ENCODE peak calls at places on chromosomes 2 and 18, in nine cellular contexts. R is cardiac muscle cell, Z is fibroblast of lung, Y is PC-3, F is lower lobe of right lung, C is suprapubic skin, W is psoas muscle, J is OCI-LY7, U is tibial nerve. P is an unnamed sample. For H3K4me1, the result is how much of the 10 kb centered on the place peaks cover.

GRCh38 chr18:58247363-58247834 is 203.4 kb downstream of the NEDD4L start:
- DNase-seq in J (no peak), Z (peak), R (peak), W (peak), U (no peak), Y (no peak), C (no peak), F (no peak), P (no peak)

GRCh38 chr2:11024687-11025086 is 113.0 kb downstream of the KCNF1 start:
- DNase-seq in R (no peak), J (no peak), W (no peak), Y (no peak), Z (no peak), U (no peak), C (no peak), F (no peak), P (no peak)

GRCh38 chr2:190912731-190913130 is 32.1 kb downstream of the GLS start:
- DNase-seq in R (no peak), F (no peak), J (no peak), W (no peak), C (no peak), Z (peak), Y (no peak), U (no peak), P (no peak)

GRCh38 chr2:188813846-188814245 is 160.3 kb upstream of the COL3A1 start:
- DNase-seq in J (no peak), W (no peak), F (no peak), Y (no peak), R (no peak), Z (peak), U (no peak), C (no peak), P (no peak)

GRCh38 chr18:70426818-70427217 is 138.0 kb downstream of the SOCS6 start:
- DNase-seq in C (no peak), U (no peak), R (no peak), W (no peak), J (no peak), F (no peak), Z (no peak), Y (no peak), P (no peak)

GRCh38 chr18:59908790-59909189 is 9.0 kb downstream of the PMAIP1 start:
- DNase-seq in F (no peak), U (no peak), Z (peak), W (no peak), C (no peak), R (no peak), J (no peak), Y (peak), P (no peak)

GRCh38 chr2:38765149-38765548 is 12.9 kb upstream of the GEMIN6 start:
- DNase-seq in Z (peak), U (no peak), W (no peak), R (no peak), Y (peak), C (no peak), F (no peak), J (no peak), P (no peak)

GRCh38 chr2:233807966-233808892 is 30.1 kb downstream of the MROH2A start:
- DNase-seq in W (no peak), C (peak), Z (no peak), J (no peak), F (peak), R (no peak), Y (no peak), U (no peak), P (no peak)

GRCh38 chr2:12257476-12257875 is 459.3 kb upstream of the TRIB2 start:
- DNase-seq in J (no peak), Z (no peak), Y (no peak), W (no peak), F (no peak), R (no peak), U (no peak), C (no peak), P (no peak)

GRCh38 chr2:177254433-177255226 is 9.9 kb downstream of the NFE2L2 start:
- DNase-seq in Z (peak), W (peak), U (no peak), R (peak), Y (no peak), C (no peak), F (peak), J (no peak), P (no peak)

GRCh38 chr2:128879161-128879560 is 560.5 kb upstream of the HS6ST1 start:
- DNase-seq in Z (no peak), W (no peak), C (no peak), J (no peak), R (no peak), F (no peak), U (no peak), Y (no peak), P (no peak)

GRCh38 chr2:224870341-224870740 is 154.2 kb upstream of the CCDC195 start:
- DNase-seq in W (no peak), Z (peak), C (no peak), F (no peak), Y (no peak), R (no peak), J (no peak), U (no peak), P (no peak)

DNA sequence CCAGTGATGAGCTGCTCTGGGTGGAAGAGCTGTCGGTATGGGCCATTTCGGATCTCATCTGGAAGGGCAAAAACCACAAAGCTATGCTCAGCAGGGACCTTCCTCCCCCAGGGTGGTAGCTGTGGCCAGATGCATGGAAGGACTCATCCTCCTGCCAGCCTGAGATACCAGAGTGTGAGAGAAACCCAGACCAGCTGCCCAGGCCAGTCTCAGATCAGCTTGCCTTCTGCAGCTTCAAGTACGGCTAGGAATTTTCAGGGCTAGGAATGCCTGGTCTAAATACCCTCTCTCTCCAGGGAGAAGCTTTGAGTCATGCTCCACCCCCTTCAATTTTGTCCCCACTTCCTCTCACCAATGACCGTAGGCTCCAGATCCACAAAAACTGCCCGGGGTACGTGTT is 1.4 kb upstream of the TUBA4B start:
- DNase-seq in Y (no peak), J (no peak), F (no peak), U (no peak), C (no peak), R (no peak), Z (peak), W (no peak), P (no peak)
- H3K27ac ChIP-seq in Y (no peak), J (peak), F (peak), U (no peak), C (peak), R (no peak), Z (no peak), W (peak), P (peak)

GRCh38 chr18:74497308-74497640 is 1.1 kb downstream of the CNDP2 start:
- DNase-seq in W (no peak), C (no peak), Z (no peak), F (no peak), J (peak), R (no peak), Y (no peak), U (no peak), P (no peak)

GRCh38 chr18:74498712-74499629 is 2.8 kb downstream of the CNDP2 start:
- DNase-seq in U (no peak), W (no peak), R (no peak), J (peak), Y (no peak), C (peak), Z (peak), F (peak), P (peak)

GRCh38 chr18:74497778-74498177 is 1.6 kb downstream of the CNDP2 start:
- DNase-seq in U (no peak), C (no peak), Z (no peak), R (no peak), W (no peak), Y (no peak), F (no peak), J (no peak), P (no peak)

GRCh38 chr18:74499633-74500032 is 3.5 kb downstream of the CNDP2 start:
- DNase-seq in R (no peak), Z (peak), W (peak), F (peak), C (peak), J (peak), Y (peak), U (peak), P (peak)

DNA sequence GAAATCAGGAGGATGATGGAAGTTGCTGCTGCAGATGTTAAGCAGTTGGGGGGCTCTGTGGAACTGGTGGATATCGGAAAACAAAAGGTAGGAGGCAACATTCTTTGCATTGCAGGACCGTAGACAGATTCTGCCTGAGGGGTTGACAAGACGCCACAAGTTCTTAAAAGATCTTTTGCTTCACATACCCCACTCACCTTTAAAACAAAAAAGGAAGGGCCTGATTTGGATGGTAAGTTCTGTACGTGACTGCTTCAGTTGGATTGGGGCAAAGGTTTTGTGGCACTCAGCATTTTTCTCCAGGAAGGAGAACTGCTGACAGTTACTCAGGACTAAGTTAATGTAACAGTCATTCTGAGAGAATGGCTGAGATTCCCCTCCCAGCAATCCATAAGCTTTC is 5.2 kb downstream of the CNDP2 start:
- DNase-seq in U (no peak), Z (no peak), F (no peak), C (no peak), W (no peak), Y (no peak), R (no peak), J (no peak), P (peak)
- H3K4me1 ChIP-seq in U (under half), Z (under half), F (half or more), C (under half), W (under half), Y (under half), R (under half), J (under half), P (under half)

GRCh38 chr2:229170907-229171306 is 100.2 kb downstream of the PID1 start:
- DNase-seq in Z (no peak), Y (no peak), C (no peak), U (no peak), J (no peak), W (no peak), R (no peak), F (no peak), P (no peak)
- H3K27ac ChIP-seq in Z (peak), Y (no peak), C (no peak), U (no peak), J (no peak), W (no peak), R (no peak), F (no peak), P (peak)

GRCh38 chr18:2537281-2537680 is 34.0 kb downstream of the METTL4 start:
- DNase-seq in J (no peak), F (no peak), Y (no peak), C (no peak), R (no peak), Z (no peak), U (no peak), W (no peak), P (no peak)
- H3K4me1 ChIP-seq in J (half or more), F (under half), Y (under half), C (under half), R (under half), Z (under half), U (under half), W (under half), P (under half)